ENCODE peak calls at places on chromosomes 12 and 14, in six cellular contexts. M, Q, E, F, V and I are unnamed samples.

GRCh38 chr14:87837306-87837705 is 155.7 kb downstream of the GALC start:
- DNase-seq in M (no peak), Q (no peak), E (no peak), F (no peak), V (no peak), I (no peak)

GRCh38 chr12:59452259-59452658 is 143.6 kb upstream of the SLC16A7 start:
- DNase-seq in M (no peak), Q (no peak), E (no peak), F (peak), V (no peak), I (no peak)

GRCh38 chr14:69260979-69261605 is 1.1 kb downstream of the GALNT16 start:
- DNase-seq in M (peak), Q (peak), E (peak), F (no peak), V (no peak), I (no peak)

GRCh38 chr14:67683821-67684220 is 9.4 kb upstream of the VTI1B start:
- DNase-seq in M (no peak), Q (no peak), E (no peak), F (no peak), V (no peak), I (no peak)

GRCh38 chr12:57809425-57809824 is 9.1 kb downstream of the AVIL start:
- DNase-seq in M (no peak), Q (no peak), E (no peak), F (no peak), V (no peak), I (no peak)

GRCh38 chr12:30908389-30909087 is 18.0 kb upstream of the TSPAN11 start:
- DNase-seq in M (no peak), Q (no peak), E (no peak), F (peak), V (no peak), I (peak)

GRCh38 chr12:88202500-88202899 is 60.4 kb downstream of the TMTC3 start:
- DNase-seq in M (no peak), Q (no peak), E (no peak), F (peak), V (no peak), I (no peak)

GRCh38 chr14:69701857-69702256 is 65.1 kb upstream of the SRSF5 start:
- DNase-seq in M (no peak), Q (no peak), E (peak), F (no peak), V (no peak), I (no peak)

GRCh38 chr14:58513272-58513671 is 85.8 kb downstream of the KIAA0586 start:
- DNase-seq in M (no peak), Q (no peak), E (no peak), F (no peak), V (no peak), I (no peak)

GRCh38 chr14:102363182-102363952 is 626 bp downstream of the TECPR2 start:
- DNase-seq in M (peak), Q (no peak), E (peak), F (peak), V (no peak), I (no peak)

GRCh38 chr14:29554335-29554734 is 373.3 kb downstream of the PRKD1 start:
- DNase-seq in M (no peak), Q (no peak), E (no peak), F (no peak), V (no peak), I (no peak)

GRCh38 chr14:68018598-68018997 is 199.0 kb downstream of the RAD51B start:
- DNase-seq in M (no peak), Q (no peak), E (no peak), F (no peak), V (no peak), I (peak)

GRCh38 chr12:38515912-38516311 is 199.3 kb downstream of the ALG10B start:
- DNase-seq in M (no peak), Q (no peak), E (no peak), F (no peak), V (no peak), I (no peak)

GRCh38 chr14:87199371-87199770 is 793.6 kb downstream of the GALC start:
- DNase-seq in M (no peak), Q (no peak), E (no peak), F (no peak), V (no peak), I (no peak)

GRCh38 chr12:49017764-49018281 is 753 bp downstream of the PRKAG1 start:
- DNase-seq in M (no peak), Q (no peak), E (peak), F (peak), V (no peak), I (peak)

GRCh38 chr14:50397461-50398196 is 948 bp upstream of the CDKL1 start:
- DNase-seq in M (peak), Q (no peak), E (peak), F (no peak), V (no peak), I (peak)

GRCh38 chr14:97100306-97100705 is 303.1 kb downstream of the VRK1 start:
- DNase-seq in M (no peak), Q (no peak), E (no peak), F (no peak), V (no peak), I (no peak)

GRCh38 chr14:71591929-71592328 is 340.3 kb upstream of the RGS6 start:
- DNase-seq in M (no peak), Q (no peak), E (no peak), F (peak), V (no peak), I (no peak)

GRCh38 chr12:69515394-69515793 is 45.2 kb downstream of the FRS2 start:
- DNase-seq in M (no peak), Q (no peak), E (no peak), F (peak), V (no peak), I (no peak)

GRCh38 chr12:7650091-7650490 is 15.6 kb downstream of the APOBEC1 start:
- DNase-seq in M (no peak), Q (no peak), E (no peak), F (no peak), V (no peak), I (no peak)

GRCh38 chr12:88247241-88247643 is 105.1 kb downstream of the TMTC3 start:
- DNase-seq in M (peak), Q (no peak), E (peak), F (peak), V (no peak), I (no peak)

GRCh38 chr12:106769078-106769477 is 5.4 kb upstream of the RIC8B start:
- DNase-seq in M (peak), Q (no peak), E (no peak), F (peak), V (no peak), I (peak)

GRCh38 chr12:52145941-52146821 is 45.6 kb downstream of the KRT80 start:
- DNase-seq in M (peak), Q (no peak), E (no peak), F (no peak), V (no peak), I (no peak)

GRCh38 chr14:106691601-106692291 is 1165.4 kb downstream of the TMEM121 start:
- DNase-seq in M (peak), Q (peak), E (peak), F (no peak), V (peak), I (peak)

GRCh38 chr14:68795602-68796417 is 2.9 kb upstream of the ZFP36L1 start:
- DNase-seq in M (peak), Q (peak), E (peak), F (peak), V (no peak), I (peak)

GRCh38 chr12:2489266-2489665 is 305.5 kb upstream of the FKBP4 start:
- DNase-seq in M (no peak), Q (no peak), E (no peak), F (no peak), V (no peak), I (no peak)

GRCh38 chr12:119642986-119643385 is 24.9 kb upstream of the PRKAB1 start:
- DNase-seq in M (no peak), Q (peak), E (peak), F (no peak), V (no peak), I (no peak)

GRCh38 chr14:98704441-98704840 is 567.6 kb downstream of the BCL11B start:
- DNase-seq in M (no peak), Q (no peak), E (no peak), F (no peak), V (no peak), I (no peak)

GRCh38 chr12:45701296-45701695 is 28.2 kb upstream of the ARID2 start:
- DNase-seq in M (no peak), Q (no peak), E (no peak), F (no peak), V (no peak), I (no peak)

GRCh38 chr12:46702581-46703344 is 123.0 kb downstream of the SLC38A4 start:
- DNase-seq in M (no peak), Q (no peak), E (no peak), F (peak), V (no peak), I (no peak)

GRCh38 chr12:12722351-12723146 is 5.4 kb downstream of the CDKN1B start:
- DNase-seq in M (peak), Q (no peak), E (no peak), F (peak), V (no peak), I (no peak)

GRCh38 chr12:63045020-63045860 is 105.8 kb downstream of the AVPR1A start:
- DNase-seq in M (peak), Q (no peak), E (peak), F (peak), V (no peak), I (no peak)

DNA sequence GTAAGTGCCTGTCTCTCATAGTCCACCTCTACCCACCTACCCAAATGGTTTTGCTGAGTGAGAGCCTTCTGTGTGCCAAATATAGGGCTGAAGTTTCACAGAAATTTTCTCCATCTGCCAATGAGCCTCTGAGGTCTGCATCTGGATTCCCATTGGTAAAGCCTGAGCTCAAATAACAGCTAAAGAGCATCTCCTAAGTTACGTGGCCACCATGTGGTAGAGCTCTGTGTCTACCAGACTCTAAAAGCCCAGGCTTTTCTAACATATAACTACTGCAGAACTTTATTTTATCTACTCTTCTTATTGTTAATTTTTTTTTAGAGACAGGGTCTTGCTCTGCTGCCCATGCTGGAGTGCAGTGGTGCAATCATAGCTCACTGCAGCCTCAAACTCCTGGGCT is 16.0 kb downstream of the AMDHD1 start:
- DNase-seq in M (peak), Q (peak), E (no peak), F (peak), V (no peak), I (peak)
- TF ChIP-seq BHLHE40 in M (no peak), Q (no peak), E (no peak), F (no peak), V (no peak), I (no peak)

GRCh38 chr12:23057571-23057970 is 432.6 kb downstream of the ETNK1 start:
- DNase-seq in M (no peak), Q (no peak), E (no peak), F (no peak), V (no peak), I (no peak)
- TF ChIP-seq BHLHE40 in M (no peak), Q (no peak), E (no peak), F (no peak), V (no peak), I (no peak)

GRCh38 chr12:80190001-80190400 is 90.7 kb downstream of the OTOGL start:
- DNase-seq in M (no peak), Q (no peak), E (peak), F (peak), V (no peak), I (no peak)

GRCh38 chr12:80188566-80188965 is 89.2 kb downstream of the OTOGL start:
- DNase-seq in M (no peak), Q (no peak), E (no peak), F (peak), V (no peak), I (no peak)

GRCh38 chr12:80186727-80187217 is 87.4 kb downstream of the OTOGL start:
- DNase-seq in M (peak), Q (peak), E (peak), F (peak), V (peak), I (peak)

GRCh38 chr12:80189241-80189640 is 89.9 kb downstream of the OTOGL start:
- DNase-seq in M (no peak), Q (no peak), E (no peak), F (peak), V (no peak), I (no peak)

DNA sequence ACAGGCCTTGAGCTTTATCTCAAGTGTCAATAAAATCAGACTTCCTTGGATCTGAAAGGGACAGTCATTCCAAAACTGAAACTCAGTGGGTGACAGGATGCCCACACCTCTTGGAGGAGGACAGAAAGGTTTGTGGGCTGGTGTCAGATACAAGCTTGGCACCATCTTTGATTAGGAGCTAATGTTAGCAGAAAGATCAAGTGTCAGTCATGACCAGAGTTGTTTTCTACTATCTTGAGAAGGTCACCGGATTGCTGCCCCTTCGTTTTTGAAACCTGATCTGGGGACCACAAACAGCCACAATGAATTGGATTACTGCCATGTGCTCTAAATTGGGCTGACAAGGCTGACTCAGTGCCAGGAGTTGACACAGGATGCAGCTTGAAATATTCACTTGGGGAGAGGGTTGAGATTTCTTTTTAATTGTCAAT is 88.3 kb downstream of the OTOGL start:
- DNase-seq in M (no peak), Q (peak), E (no peak), F (peak), V (peak), I (no peak)
- TF ChIP-seq BHLHE40 in M (no peak), Q (no peak), E (no peak), F (no peak), V (no peak), I (no peak)

GRCh38 chr12:10205251-10205807 is 7.3 kb upstream of the GABARAPL1 start:
- DNase-seq in M (peak), Q (no peak), E (no peak), F (peak), V (no peak), I (no peak)
- TF ChIP-seq BHLHE40 in M (no peak), Q (no peak), E (no peak), F (no peak), V (no peak), I (no peak)